ENCODE peak calls at places on chromosomes 1 and 21, in ten cellular contexts. D, I, U, F, O, E, S, C, L and M are unnamed samples. For H3K4me1, the result is how much of the 10 kb centered on the place peaks cover.

GRCh38 chr1:47238935-47239640 is 7.1 kb upstream of the TAL1 start:
- DNase-seq in D (no peak), I (no peak), U (no peak), F (no peak), O (no peak), E (no peak), S (no peak), C (no peak), L (no peak), M (no peak)

GRCh38 chr1:2446394-2446793 is 29.7 kb upstream of the PLCH2 start:
- DNase-seq in D (no peak), I (no peak), U (no peak), F (no peak), O (no peak), E (no peak), S (no peak), C (no peak), L (no peak), M (no peak)

GRCh38 chr1:57079454-57080157 is 113.8 kb upstream of the C8B start:
- DNase-seq in D (no peak), I (no peak), U (no peak), F (no peak), O (no peak), E (no peak), S (no peak), C (no peak), L (no peak), M (no peak)

GRCh38 chr1:149978547-149979023 is 31.9 kb downstream of the OTUD7B start:
- DNase-seq in D (no peak), I (no peak), U (peak), F (no peak), O (no peak), E (no peak), S (no peak), C (peak), L (no peak), M (peak)

GRCh38 chr21:45883090-45883489 is 98.5 kb upstream of the COL6A1 start:
- DNase-seq in D (no peak), I (no peak), U (no peak), F (no peak), O (no peak), E (no peak), S (no peak), C (no peak), L (no peak), M (no peak)

GRCh38 chr1:75725256-75725655 is 747 bp downstream of the ACADM start:
- DNase-seq in D (no peak), I (no peak), U (no peak), F (no peak), O (no peak), E (no peak), S (no peak), C (no peak), L (no peak), M (no peak)

GRCh38 chr1:114342376-114342775 is 168.6 kb downstream of the TRIM33 start:
- DNase-seq in D (no peak), I (no peak), U (peak), F (no peak), O (no peak), E (no peak), S (no peak), C (no peak), L (no peak), M (no peak)

GRCh38 chr1:202630541-202630940 is 79.7 kb downstream of the SYT2 start:
- DNase-seq in D (no peak), I (no peak), U (no peak), F (no peak), O (no peak), E (no peak), S (no peak), C (no peak), L (no peak), M (no peak)

GRCh38 chr1:160904783-160905616 is 20.0 kb upstream of the ITLN1 start:
- DNase-seq in D (no peak), I (no peak), U (no peak), F (no peak), O (no peak), E (no peak), S (no peak), C (no peak), L (no peak), M (no peak)

GRCh38 chr1:3004285-3005205 is 16.7 kb upstream of the ACTRT2 start:
- DNase-seq in D (no peak), I (no peak), U (no peak), F (no peak), O (peak), E (no peak), S (no peak), C (no peak), L (no peak), M (no peak)

GRCh38 chr1:75618382-75618781 is 7.5 kb upstream of the SLC44A5 start:
- DNase-seq in D (no peak), I (no peak), U (no peak), F (no peak), O (no peak), E (no peak), S (no peak), C (no peak), L (no peak), M (no peak)

GRCh38 chr1:240190881-240191385 is 99.2 kb downstream of the FMN2 start:
- DNase-seq in D (no peak), I (no peak), U (peak), F (no peak), O (peak), E (no peak), S (peak), C (no peak), L (no peak), M (peak)

GRCh38 chr1:228378453-228379164 is 28.0 kb downstream of the TRIM11 start:
- DNase-seq in D (peak), I (peak), U (peak), F (peak), O (peak), E (no peak), S (peak), C (no peak), L (no peak), M (peak)

GRCh38 chr1:225882699-225883615 is 777 bp upstream of the TMEM63A start:
- DNase-seq in D (peak), I (peak), U (peak), F (peak), O (peak), E (no peak), S (peak), C (peak), L (peak), M (peak)

GRCh38 chr1:8720347-8720746 is 97.1 kb downstream of the RERE start:
- DNase-seq in D (no peak), I (no peak), U (no peak), F (no peak), O (no peak), E (no peak), S (no peak), C (no peak), L (no peak), M (no peak)

GRCh38 chr1:40708750-40709099 is 17.2 kb downstream of the NFYC start:
- DNase-seq in D (no peak), I (no peak), U (no peak), F (no peak), O (no peak), E (no peak), S (no peak), C (no peak), L (no peak), M (no peak)

GRCh38 chr1:24278726-24279125 is 40.4 kb upstream of the GRHL3 start:
- DNase-seq in D (no peak), I (no peak), U (no peak), F (no peak), O (peak), E (no peak), S (no peak), C (no peak), L (no peak), M (no peak)

GRCh38 chr1:169452921-169453320 is 25.6 kb upstream of the CCDC181 start:
- DNase-seq in D (no peak), I (no peak), U (no peak), F (no peak), O (no peak), E (no peak), S (no peak), C (no peak), L (no peak), M (no peak)

GRCh38 chr1:164723296-164723731 is 164.3 kb downstream of the PBX1 start:
- DNase-seq in D (no peak), I (no peak), U (no peak), F (peak), O (no peak), E (no peak), S (no peak), C (no peak), L (peak), M (no peak)

GRCh38 chr1:70083519-70083918 is 121.9 kb downstream of the LRRC40 start:
- DNase-seq in D (no peak), I (no peak), U (no peak), F (no peak), O (no peak), E (no peak), S (no peak), C (no peak), L (no peak), M (no peak)

GRCh38 chr1:29525941-29526340 is 289.6 kb downstream of the PTPRU start:
- DNase-seq in D (no peak), I (no peak), U (no peak), F (peak), O (peak), E (no peak), S (no peak), C (peak), L (no peak), M (peak)

GRCh38 chr21:46049890-46050650 is 47.8 kb upstream of the COL6A2 start:
- DNase-seq in D (peak), I (no peak), U (no peak), F (no peak), O (peak), E (no peak), S (peak), C (peak), L (no peak), M (no peak)

GRCh38 chr21:44987301-44987885 is 47.6 kb downstream of the SLX9 start:
- DNase-seq in D (peak), I (no peak), U (no peak), F (no peak), O (peak), E (no peak), S (peak), C (no peak), L (no peak), M (peak)

GRCh38 chr1:6359568-6360496 is 33.7 kb downstream of the ACOT7 start:
- DNase-seq in D (peak), I (no peak), U (peak), F (peak), O (peak), E (no peak), S (peak), C (peak), L (peak), M (peak)

GRCh38 chr1:76659171-76659940 is 207.9 kb upstream of the ST6GALNAC5 start:
- DNase-seq in D (no peak), I (no peak), U (no peak), F (no peak), O (no peak), E (no peak), S (no peak), C (no peak), L (no peak), M (no peak)

GRCh38 chr1:10033359-10033845 is 644 bp downstream of the UBE4B start:
- DNase-seq in D (no peak), I (no peak), U (peak), F (no peak), O (peak), E (no peak), S (peak), C (peak), L (peak), M (peak)

GRCh38 chr21:45935628-45936027 is 45.9 kb upstream of the COL6A1 start:
- DNase-seq in D (no peak), I (no peak), U (no peak), F (no peak), O (no peak), E (no peak), S (no peak), C (no peak), L (no peak), M (no peak)

GRCh38 chr1:157155658-157156057 is 17.5 kb upstream of the ETV3 start:
- DNase-seq in D (no peak), I (no peak), U (no peak), F (no peak), O (no peak), E (no peak), S (peak), C (no peak), L (no peak), M (peak)

GRCh38 chr1:200033511-200034261 is 6.2 kb downstream of the NR5A2 start:
- DNase-seq in D (no peak), I (no peak), U (peak), F (no peak), O (no peak), E (no peak), S (no peak), C (no peak), L (no peak), M (no peak)

GRCh38 chr1:232428781-232429530 is 201.0 kb downstream of the SIPA1L2 start:
- DNase-seq in D (no peak), I (no peak), U (no peak), F (no peak), O (no peak), E (no peak), S (no peak), C (no peak), L (no peak), M (no peak)
- TF ChIP-seq POLR2A in D (no peak), I (no peak), U (no peak), F (no peak), O (no peak), E (no peak), S (no peak), C (no peak), L (no peak), M (no peak)

GRCh38 chr1:109148838-109149555 is 35.1 kb downstream of the ELAPOR1 start:
- DNase-seq in D (no peak), I (no peak), U (no peak), F (no peak), O (no peak), E (no peak), S (no peak), C (no peak), L (no peak), M (no peak)

GRCh38 chr1:109152196-109152595 is 38.3 kb downstream of the ELAPOR1 start:
- DNase-seq in D (no peak), I (no peak), U (no peak), F (peak), O (no peak), E (no peak), S (no peak), C (no peak), L (peak), M (no peak)

GRCh38 chr1:109151591-109151990 is 37.7 kb downstream of the ELAPOR1 start:
- DNase-seq in D (no peak), I (no peak), U (no peak), F (no peak), O (no peak), E (no peak), S (no peak), C (no peak), L (no peak), M (no peak)

GRCh38 chr1:109151146-109151545 is 37.2 kb downstream of the ELAPOR1 start:
- DNase-seq in D (no peak), I (no peak), U (peak), F (peak), O (no peak), E (no peak), S (no peak), C (no peak), L (peak), M (peak)

GRCh38 chr1:109149874-109150601 is 36.1 kb downstream of the ELAPOR1 start:
- DNase-seq in D (no peak), I (no peak), U (no peak), F (no peak), O (no peak), E (no peak), S (no peak), C (peak), L (no peak), M (peak)
- H3K4me1 ChIP-seq in D (under half), I (under half), U (under half), F (under half), O (under half), E (under half), S (under half), C (under half), L (under half), M (under half)

DNA sequence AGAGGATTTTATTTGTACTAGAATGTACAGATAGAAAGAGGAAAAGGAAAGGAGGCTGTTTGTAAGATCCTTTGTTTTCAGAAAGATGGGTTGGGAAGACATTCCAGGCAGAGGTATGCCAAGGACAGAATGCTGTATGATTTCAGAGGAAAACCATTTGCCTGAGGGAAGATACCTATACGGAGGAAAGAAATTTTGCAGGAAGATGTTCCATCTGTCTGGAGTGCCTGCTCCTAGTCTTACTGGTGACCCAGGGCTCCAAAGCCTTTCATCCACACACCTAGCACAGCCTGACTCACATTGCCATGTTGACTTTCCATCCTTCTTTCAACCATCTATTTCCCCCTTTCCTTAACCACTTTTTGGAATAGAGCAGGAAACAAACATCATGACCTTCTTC is 18.2 kb downstream of the SAMD13 start:
- DNase-seq in D (no peak), I (no peak), U (no peak), F (no peak), O (no peak), E (no peak), S (no peak), C (no peak), L (no peak), M (no peak)
- TF ChIP-seq POLR2A in D (no peak), I (no peak), U (no peak), F (no peak), O (no peak), E (no peak), S (no peak), C (no peak), L (no peak), M (no peak)

DNA sequence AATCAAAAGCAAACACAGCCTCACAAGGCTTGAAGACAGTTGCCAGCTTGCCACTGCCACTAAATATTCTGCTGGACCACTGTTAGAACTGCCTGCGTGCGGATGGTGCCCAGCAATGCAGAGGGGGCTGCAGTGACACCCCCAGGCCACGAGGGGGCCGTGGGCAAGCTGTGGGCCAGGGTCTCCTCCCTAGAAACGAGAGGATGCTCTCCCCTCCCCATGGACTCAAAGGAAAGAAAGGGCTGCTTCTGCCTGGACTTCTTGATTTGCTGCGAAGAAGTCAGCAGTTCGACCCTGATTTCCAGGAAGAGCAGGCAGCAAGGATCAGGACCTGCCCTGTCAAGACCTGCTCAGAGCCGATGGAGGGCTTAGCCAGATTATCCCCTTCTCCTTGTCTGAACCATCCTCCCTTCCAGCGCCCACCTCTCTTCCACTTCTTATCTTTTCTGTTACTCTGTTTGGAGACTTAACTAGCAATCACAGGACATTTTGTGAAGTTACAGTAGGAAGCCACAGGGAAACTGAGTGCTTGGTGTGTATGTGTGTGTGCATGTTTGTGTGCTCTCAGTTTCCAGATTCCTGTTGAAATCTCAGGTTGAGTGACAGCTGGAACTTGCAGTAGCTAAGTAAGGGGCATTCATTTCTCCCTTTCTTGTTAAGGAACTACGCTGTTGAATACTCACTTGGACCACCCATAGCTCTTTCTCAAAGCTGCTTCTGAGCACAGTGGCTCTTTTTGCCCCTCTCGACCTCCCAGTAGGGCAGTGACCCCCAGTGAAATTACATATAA is 2.7 kb downstream of the MAN1C1 start:
- DNase-seq in D (peak), I (no peak), U (no peak), F (no peak), O (no peak), E (no peak), S (peak), C (no peak), L (no peak), M (peak)
- H3K4me1 ChIP-seq in D (under half), I (under half), U (under half), F (under half), O (under half), E (half or more), S (under half), C (under half), L (under half), M (under half)

DNA sequence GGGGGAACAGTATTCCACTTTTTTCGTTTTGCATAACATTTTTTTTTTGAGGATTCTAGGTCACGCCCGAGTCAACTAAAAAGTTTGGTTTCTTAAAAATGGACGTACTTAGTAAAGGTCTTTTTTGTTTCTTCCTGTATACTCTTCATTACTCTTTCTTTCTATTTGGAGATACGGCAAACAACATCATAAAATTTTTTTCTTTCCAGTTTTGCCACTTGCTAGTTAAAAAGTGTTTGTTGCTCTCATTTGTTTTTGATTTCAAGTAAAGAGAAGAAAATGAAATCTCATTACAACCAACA is 788 bp upstream of the MPC2 start:
- DNase-seq in D (no peak), I (no peak), U (no peak), F (no peak), O (no peak), E (no peak), S (no peak), C (no peak), L (no peak), M (no peak)
- TF ChIP-seq POLR2A in D (no peak), I (no peak), U (no peak), F (no peak), O (no peak), E (no peak), S (no peak), C (no peak), L (no peak), M (no peak)

DNA sequence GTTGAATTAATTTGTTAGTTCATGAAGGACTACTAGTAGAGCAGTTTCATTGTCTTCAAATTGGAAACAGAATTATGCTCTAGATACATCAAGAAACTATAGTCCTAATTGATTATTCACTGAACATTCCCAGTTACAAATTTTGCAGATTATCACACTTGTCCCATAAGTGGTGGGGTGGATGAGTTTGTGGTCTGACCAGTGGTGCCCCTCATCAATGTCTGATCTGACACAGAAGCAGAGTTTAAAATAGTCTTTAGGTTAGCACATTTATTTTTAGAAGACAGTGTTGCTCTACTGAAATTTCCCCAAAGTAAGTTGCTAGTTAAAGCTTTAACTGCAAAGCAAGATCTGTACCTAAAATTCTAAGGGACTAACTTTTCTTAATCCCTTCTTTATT is 42.9 kb downstream of the INKA2 start:
- DNase-seq in D (no peak), I (no peak), U (no peak), F (no peak), O (no peak), E (no peak), S (no peak), C (no peak), L (no peak), M (no peak)
- H3K4me1 ChIP-seq in D (under half), I (under half), U (under half), F (under half), O (under half), E (under half), S (under half), C (under half), L (under half), M (under half)